ENCODE peak calls at places on chromosomes 1 and 21, in nine cellular contexts. One of them, this sample, is unnamed.
A peak's percentile ranks its signal among the peaks of the same experiment; 100 is the strongest.

GRCh38 chr1:5993553-5994510 is 1.6 kb upstream of the NPHP4 start:
- DNase-seq in ACHN: no peak
- DNase-seq in stimulated activated CD8-positive, alpha-beta memory T cell treated with anti-CD3 and anti-CD28 coated beads, Interleukin-12 subunit alpha, Interleukin-12 subunit beta, amount 100 ng/mL, for 1 hour: no peak
- DNase-seq in memory B cell: no peak
- DNase-seq in breast epithelium: no peak
- DNase-seq in glutamatergic neuron: peak; percentile 27
- DNase-seq in WTC11: no peak
- DNase-seq in endodermal cell: no peak
- DNase-seq in HFFc6: no peak
- DNase-seq in this sample: no peak

GRCh38 chr21:16570196-16570595 is 840.4 kb downstream of the USP25 start:
- DNase-seq in ACHN: no peak
- DNase-seq in stimulated activated CD8-positive, alpha-beta memory T cell treated with anti-CD3 and anti-CD28 coated beads, Interleukin-12 subunit alpha, Interleukin-12 subunit beta, amount 100 ng/mL, for 1 hour: no peak
- DNase-seq in memory B cell: no peak
- DNase-seq in breast epithelium: no peak
- DNase-seq in glutamatergic neuron: no peak
- DNase-seq in WTC11: no peak
- DNase-seq in endodermal cell: no peak
- DNase-seq in HFFc6: no peak
- DNase-seq in this sample: no peak

GRCh38 chr1:31748265-31748859 is 15.8 kb downstream of the ADGRB2 start:
- DNase-seq in ACHN: no peak
- DNase-seq in stimulated activated CD8-positive, alpha-beta memory T cell treated with anti-CD3 and anti-CD28 coated beads, Interleukin-12 subunit alpha, Interleukin-12 subunit beta, amount 100 ng/mL, for 1 hour: no peak
- DNase-seq in memory B cell: no peak
- DNase-seq in breast epithelium: no peak
- DNase-seq in glutamatergic neuron: no peak
- DNase-seq in WTC11: no peak
- DNase-seq in endodermal cell: no peak
- DNase-seq in HFFc6: no peak
- DNase-seq in this sample: no peak

GRCh38 chr21:37560385-37560784 is 193.8 kb downstream of the DYRK1A start:
- DNase-seq in ACHN: no peak
- DNase-seq in stimulated activated CD8-positive, alpha-beta memory T cell treated with anti-CD3 and anti-CD28 coated beads, Interleukin-12 subunit alpha, Interleukin-12 subunit beta, amount 100 ng/mL, for 1 hour: no peak
- DNase-seq in memory B cell: no peak
- DNase-seq in breast epithelium: no peak
- DNase-seq in glutamatergic neuron: no peak
- DNase-seq in WTC11: no peak
- DNase-seq in endodermal cell: no peak
- DNase-seq in HFFc6: no peak
- DNase-seq in this sample: no peak

GRCh38 chr1:77542784-77543183 is 139.7 kb downstream of the ZZZ3 start:
- DNase-seq in ACHN: no peak
- DNase-seq in stimulated activated CD8-positive, alpha-beta memory T cell treated with anti-CD3 and anti-CD28 coated beads, Interleukin-12 subunit alpha, Interleukin-12 subunit beta, amount 100 ng/mL, for 1 hour: no peak
- DNase-seq in memory B cell: no peak
- DNase-seq in breast epithelium: no peak
- DNase-seq in glutamatergic neuron: no peak
- DNase-seq in WTC11: no peak
- DNase-seq in endodermal cell: no peak
- DNase-seq in HFFc6: peak; percentile 43
- DNase-seq in this sample: no peak

GRCh38 chr1:51061231-51061943 is 40.6 kb upstream of the C1orf185 start:
- DNase-seq in ACHN: no peak
- DNase-seq in stimulated activated CD8-positive, alpha-beta memory T cell treated with anti-CD3 and anti-CD28 coated beads, Interleukin-12 subunit alpha, Interleukin-12 subunit beta, amount 100 ng/mL, for 1 hour: no peak
- DNase-seq in memory B cell: no peak
- DNase-seq in breast epithelium: no peak
- DNase-seq in glutamatergic neuron: no peak
- DNase-seq in WTC11: no peak
- DNase-seq in endodermal cell: no peak
- DNase-seq in HFFc6: peak; percentile 39
- DNase-seq in this sample: no peak

GRCh38 chr1:109263597-109264378 is 14.4 kb downstream of the CELSR2 start:
- DNase-seq in ACHN: peak; percentile 89
- DNase-seq in stimulated activated CD8-positive, alpha-beta memory T cell treated with anti-CD3 and anti-CD28 coated beads, Interleukin-12 subunit alpha, Interleukin-12 subunit beta, amount 100 ng/mL, for 1 hour: peak; percentile 55
- DNase-seq in memory B cell: peak; percentile 66
- DNase-seq in breast epithelium: peak; percentile 90
- DNase-seq in glutamatergic neuron: peak; percentile 93
- DNase-seq in WTC11: peak; percentile 96
- DNase-seq in endodermal cell: peak; percentile 99
- DNase-seq in HFFc6: peak; percentile 89
- DNase-seq in this sample: peak; percentile 95

GRCh38 chr1:230205719-230206198 is 138.7 kb downstream of the GALNT2 start:
- DNase-seq in ACHN: no peak
- DNase-seq in stimulated activated CD8-positive, alpha-beta memory T cell treated with anti-CD3 and anti-CD28 coated beads, Interleukin-12 subunit alpha, Interleukin-12 subunit beta, amount 100 ng/mL, for 1 hour: no peak
- DNase-seq in memory B cell: no peak
- DNase-seq in breast epithelium: no peak
- DNase-seq in glutamatergic neuron: no peak
- DNase-seq in WTC11: no peak
- DNase-seq in endodermal cell: no peak
- DNase-seq in HFFc6: peak; percentile 29
- DNase-seq in this sample: peak; percentile 66

GRCh38 chr1:160117709-160118183 is 2.2 kb downstream of the ATP1A2 start:
- DNase-seq in ACHN: no peak
- DNase-seq in stimulated activated CD8-positive, alpha-beta memory T cell treated with anti-CD3 and anti-CD28 coated beads, Interleukin-12 subunit alpha, Interleukin-12 subunit beta, amount 100 ng/mL, for 1 hour: no peak
- DNase-seq in memory B cell: no peak
- DNase-seq in breast epithelium: no peak
- DNase-seq in glutamatergic neuron: no peak
- DNase-seq in WTC11: no peak
- DNase-seq in endodermal cell: peak; percentile 74
- DNase-seq in HFFc6: no peak
- DNase-seq in this sample: no peak

GRCh38 chr1:30707412-30708360 is 15.7 kb downstream of the MATN1 start:
- DNase-seq in ACHN: peak; percentile 53
- DNase-seq in stimulated activated CD8-positive, alpha-beta memory T cell treated with anti-CD3 and anti-CD28 coated beads, Interleukin-12 subunit alpha, Interleukin-12 subunit beta, amount 100 ng/mL, for 1 hour: no peak
- DNase-seq in memory B cell: peak; percentile 52
- DNase-seq in breast epithelium: peak; percentile 79
- DNase-seq in glutamatergic neuron: peak; percentile 94
- DNase-seq in WTC11: peak; percentile 88
- DNase-seq in endodermal cell: peak; percentile 95
- DNase-seq in HFFc6: peak; percentile 51
- DNase-seq in this sample: peak; percentile 61

GRCh38 chr1:156608981-156609380 is 7.7 kb upstream of the GPATCH4 start:
- DNase-seq in ACHN: peak; percentile 55
- DNase-seq in stimulated activated CD8-positive, alpha-beta memory T cell treated with anti-CD3 and anti-CD28 coated beads, Interleukin-12 subunit alpha, Interleukin-12 subunit beta, amount 100 ng/mL, for 1 hour: no peak
- DNase-seq in memory B cell: peak; percentile 57
- DNase-seq in breast epithelium: no peak
- DNase-seq in glutamatergic neuron: peak; percentile 65
- DNase-seq in WTC11: peak; percentile 60
- DNase-seq in endodermal cell: peak; percentile 73
- DNase-seq in HFFc6: no peak
- DNase-seq in this sample: peak; percentile 47

GRCh38 chr1:100607628-100608240 is 69.8 kb downstream of the GPR88 start:
- DNase-seq in ACHN: no peak
- DNase-seq in stimulated activated CD8-positive, alpha-beta memory T cell treated with anti-CD3 and anti-CD28 coated beads, Interleukin-12 subunit alpha, Interleukin-12 subunit beta, amount 100 ng/mL, for 1 hour: no peak
- DNase-seq in memory B cell: no peak
- DNase-seq in breast epithelium: no peak
- DNase-seq in glutamatergic neuron: no peak
- DNase-seq in WTC11: no peak
- DNase-seq in endodermal cell: no peak
- DNase-seq in HFFc6: no peak
- DNase-seq in this sample: no peak

GRCh38 chr1:205827623-205828022 is 14.6 kb upstream of the SLC41A1 start:
- DNase-seq in ACHN: no peak
- DNase-seq in stimulated activated CD8-positive, alpha-beta memory T cell treated with anti-CD3 and anti-CD28 coated beads, Interleukin-12 subunit alpha, Interleukin-12 subunit beta, amount 100 ng/mL, for 1 hour: no peak
- DNase-seq in memory B cell: no peak
- DNase-seq in breast epithelium: no peak
- DNase-seq in glutamatergic neuron: no peak
- DNase-seq in WTC11: no peak
- DNase-seq in endodermal cell: peak; percentile 75
- DNase-seq in HFFc6: no peak
- DNase-seq in this sample: no peak

This sample was measured in lung microvascular endothelial cell.